ENCODE peak calls at places on chromosomes 16 and 17, in five cellular contexts. O, L, T, Q and X are unnamed samples. For H3K4me1, the result is how much of the 10 kb centered on the place peaks cover.

GRCh38 chr17:39595294-39595693 is 12.4 kb downstream of the NEUROD2 start:
- DNase-seq in O (no peak), L (no peak), T (no peak), Q (no peak), X (no peak)

GRCh38 chr17:28746611-28747045 is 2.8 kb downstream of the TRAF4 start:
- DNase-seq in O (peak), L (no peak), T (peak), Q (no peak), X (no peak)

GRCh38 chr17:29588561-29589411 is 662 bp downstream of the GIT1 start:
- DNase-seq in O (peak), L (no peak), T (peak), Q (peak), X (peak)

GRCh38 chr16:21150375-21151001 is at the start of gene DNAH3:
- DNase-seq in O (peak), L (no peak), T (no peak), Q (no peak), X (no peak)

GRCh38 chr17:18985475-18985874 is 19.1 kb downstream of the FAM83G start:
- DNase-seq in O (no peak), L (no peak), T (no peak), Q (no peak), X (no peak)

GRCh38 chr17:10875984-10876555 is 38.2 kb upstream of the PIRT start:
- DNase-seq in O (peak), L (peak), T (peak), Q (peak), X (peak)

GRCh38 chr16:12459401-12459791 is 344.3 kb downstream of the CPPED1 start:
- DNase-seq in O (no peak), L (no peak), T (no peak), Q (no peak), X (no peak)

GRCh38 chr17:1907818-1908698 is 78.3 kb downstream of the RPA1 start:
- DNase-seq in O (no peak), L (no peak), T (peak), Q (peak), X (no peak)

GRCh38 chr17:1882836-1883235 is 53.0 kb downstream of the RPA1 start:
- DNase-seq in O (peak), L (peak), T (peak), Q (peak), X (no peak)

GRCh38 chr16:14483819-14484385 is 146.2 kb downstream of the PARN start:
- DNase-seq in O (no peak), L (no peak), T (no peak), Q (no peak), X (no peak)

GRCh38 chr17:50580636-50581035 is 20.1 kb downstream of the CACNA1G start:
- DNase-seq in O (no peak), L (no peak), T (no peak), Q (no peak), X (no peak)

GRCh38 chr17:34437188-34437587 is 74.2 kb upstream of the CCL1 start:
- DNase-seq in O (no peak), L (no peak), T (no peak), Q (no peak), X (no peak)

GRCh38 chr16:81511371-81511770 is 66.8 kb downstream of the CMIP start:
- DNase-seq in O (peak), L (no peak), T (peak), Q (peak), X (no peak)

GRCh38 chr17:18963126-18964017 is 11.4 kb downstream of the SLC5A10 start:
- DNase-seq in O (no peak), L (no peak), T (no peak), Q (no peak), X (no peak)

GRCh38 chr17:38571833-38572274 is 33.9 kb downstream of the SRCIN1 start:
- DNase-seq in O (no peak), L (no peak), T (no peak), Q (no peak), X (no peak)

GRCh38 chr17:82271401-82271800 is 2.1 kb downstream of the CSNK1D start:
- DNase-seq in O (no peak), L (no peak), T (no peak), Q (no peak), X (no peak)
- H3K4me1 ChIP-seq in O (half or more), L (half or more), T (half or more), Q (under half), X (under half)

DNA sequence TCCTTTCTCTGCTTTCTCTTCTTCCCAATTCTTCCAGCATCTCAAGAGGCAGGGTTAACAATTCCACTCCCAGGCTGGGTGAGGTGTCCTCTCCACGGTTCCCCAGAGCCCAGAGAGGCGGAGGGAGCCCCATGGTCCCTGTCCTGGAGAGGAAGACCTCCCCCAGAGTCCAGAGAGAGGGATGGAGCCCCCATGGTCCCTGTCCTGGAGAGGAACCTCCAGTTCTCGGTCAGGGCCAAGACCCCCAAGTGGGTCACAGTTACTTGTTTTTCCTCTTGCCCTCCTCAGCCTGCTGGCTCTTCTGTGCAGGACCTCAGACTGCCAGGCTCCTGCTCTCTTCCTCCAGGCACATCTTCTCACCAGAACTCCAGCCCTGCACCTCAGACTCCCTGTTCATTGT is 135.2 kb downstream of the RPTOR start:
- DNase-seq in O (no peak), L (no peak), T (no peak), Q (no peak), X (no peak)
- H3K4me3 ChIP-seq in O (no peak), L (no peak), T (no peak), Q (no peak), X (no peak)

DNA sequence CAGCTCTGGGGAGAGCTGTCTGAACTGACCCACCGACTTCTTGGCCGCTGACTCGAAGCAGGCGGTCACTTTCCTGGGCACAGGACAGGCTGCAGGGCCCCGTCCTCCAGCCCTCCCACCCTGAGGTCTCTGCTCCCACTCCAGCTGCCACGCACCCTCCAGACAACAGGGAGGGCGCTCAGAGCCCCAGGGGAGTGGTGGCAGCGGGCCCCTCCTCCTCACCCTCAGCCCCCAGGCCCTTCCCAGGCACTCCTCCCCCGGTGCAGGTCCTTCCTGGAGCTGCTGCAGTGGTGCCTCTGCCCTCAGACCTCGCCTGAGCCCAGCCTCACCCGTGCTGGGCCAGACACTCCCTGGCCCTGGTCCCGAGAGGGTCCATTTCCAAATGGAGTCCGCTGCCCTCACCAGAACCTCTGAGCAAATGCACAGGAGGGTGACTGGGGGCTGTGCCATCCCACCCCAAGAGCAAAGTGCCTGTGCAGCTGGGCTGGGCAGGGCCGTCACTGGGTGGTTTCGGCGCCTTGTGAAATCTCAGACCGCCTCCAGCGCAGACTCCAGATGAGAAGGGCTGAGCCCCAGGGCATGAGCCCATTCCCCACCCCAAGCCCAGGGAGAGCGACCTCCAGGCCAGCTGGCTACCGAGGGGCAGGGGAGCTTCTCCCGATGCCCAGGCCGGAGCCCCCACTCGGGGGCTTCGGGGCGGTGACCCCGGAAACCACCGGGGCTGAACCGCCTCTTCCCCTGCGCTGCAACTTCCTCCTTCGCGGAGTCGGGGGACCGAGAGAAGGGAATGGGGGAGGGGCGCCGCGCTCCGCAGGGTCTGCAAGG is 717 bp downstream of the CYBA start:
- DNase-seq in O (no peak), L (no peak), T (no peak), Q (no peak), X (no peak)
- H3K4me1 ChIP-seq in O (under half), L (under half), T (under half), Q (under half), X (under half)

GRCh38 chr16:17414421-17414820 is 56.3 kb downstream of the XYLT1 start:
- DNase-seq in O (no peak), L (no peak), T (no peak), Q (no peak), X (no peak)

GRCh38 chr16:17414916-17415315 is 55.8 kb downstream of the XYLT1 start:
- DNase-seq in O (no peak), L (no peak), T (no peak), Q (no peak), X (no peak)

GRCh38 chr16:17417740-17418139 is 53.0 kb downstream of the XYLT1 start:
- DNase-seq in O (no peak), L (no peak), T (no peak), Q (no peak), X (no peak)

GRCh38 chr16:17419266-17419665 is 51.5 kb downstream of the XYLT1 start:
- DNase-seq in O (no peak), L (no peak), T (no peak), Q (no peak), X (no peak)

DNA sequence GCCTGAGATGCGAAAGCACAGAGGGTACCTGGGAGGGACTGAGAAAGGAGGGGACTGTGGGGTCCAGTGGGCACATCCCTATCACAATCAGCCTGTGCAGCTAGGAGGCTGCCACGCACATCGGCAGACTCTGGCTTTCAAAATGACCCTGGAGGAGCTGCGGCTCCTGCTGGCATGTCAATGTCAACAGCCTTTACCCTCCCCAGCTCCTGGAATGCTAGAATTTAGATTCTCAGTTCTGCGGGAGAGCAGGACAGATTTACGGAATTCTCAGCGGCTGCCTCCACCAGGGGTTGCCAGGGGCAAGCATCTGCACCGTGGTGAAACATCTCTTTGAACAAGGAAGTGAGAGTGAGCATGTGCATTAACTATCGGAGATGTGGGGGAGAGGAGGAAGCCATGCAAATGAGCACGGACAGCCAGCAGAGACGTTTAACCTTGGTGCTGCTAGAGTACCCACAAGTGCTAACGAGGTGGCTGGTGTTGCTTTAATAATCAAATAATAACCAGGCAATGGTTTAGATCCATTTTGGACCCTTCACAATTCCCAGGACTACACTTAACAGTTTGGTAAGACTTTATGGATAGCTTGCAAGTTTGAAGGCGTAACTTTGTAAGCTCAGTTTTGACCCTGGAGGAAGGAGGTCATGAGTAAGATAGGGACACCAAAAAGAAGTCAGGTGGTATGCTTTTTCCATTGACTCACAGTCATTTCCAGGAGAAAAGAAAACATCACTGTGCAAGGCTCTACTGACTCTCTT is 54.1 kb downstream of the XYLT1 start:
- DNase-seq in O (no peak), L (no peak), T (no peak), Q (peak), X (no peak)
- H3K4me3 ChIP-seq in O (no peak), L (no peak), T (no peak), Q (no peak), X (no peak)

DNA sequence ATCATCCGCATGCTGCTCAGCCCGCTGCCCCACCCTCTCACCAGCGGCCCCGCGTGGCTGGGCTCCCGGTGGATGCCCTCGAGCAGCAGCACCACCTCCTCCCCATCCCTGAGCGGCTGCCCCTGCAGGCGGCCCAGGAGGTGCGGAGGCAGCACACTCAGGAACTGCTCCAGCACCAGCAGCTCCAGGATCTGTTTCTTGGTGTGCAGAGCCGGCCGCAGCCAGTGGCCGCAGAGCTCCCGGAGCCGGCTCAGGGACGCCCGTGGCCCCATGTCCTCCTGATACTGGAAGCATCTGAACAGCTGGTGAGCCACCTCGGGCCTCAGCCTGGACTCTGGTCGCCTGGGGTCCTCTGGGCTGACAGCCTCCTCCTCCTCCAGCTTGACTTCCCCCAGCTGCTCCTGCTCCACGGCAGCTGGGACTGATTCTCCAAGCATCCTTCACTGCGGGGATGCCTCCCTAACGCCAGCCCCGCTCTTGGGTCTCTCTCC is 6.5 kb downstream of the ZSCAN10 start:
- DNase-seq in O (no peak), L (no peak), T (no peak), Q (no peak), X (no peak)
- H3K4me1 ChIP-seq in O (under half), L (under half), T (under half), Q (under half), X (under half)

GRCh38 chr17:45013021-45013997 is 38.1 kb downstream of the DCAKD start:
- DNase-seq in O (no peak), L (no peak), T (no peak), Q (peak), X (peak)
- H3K4me3 ChIP-seq in O (no peak), L (no peak), T (no peak), Q (no peak), X (no peak)

DNA sequence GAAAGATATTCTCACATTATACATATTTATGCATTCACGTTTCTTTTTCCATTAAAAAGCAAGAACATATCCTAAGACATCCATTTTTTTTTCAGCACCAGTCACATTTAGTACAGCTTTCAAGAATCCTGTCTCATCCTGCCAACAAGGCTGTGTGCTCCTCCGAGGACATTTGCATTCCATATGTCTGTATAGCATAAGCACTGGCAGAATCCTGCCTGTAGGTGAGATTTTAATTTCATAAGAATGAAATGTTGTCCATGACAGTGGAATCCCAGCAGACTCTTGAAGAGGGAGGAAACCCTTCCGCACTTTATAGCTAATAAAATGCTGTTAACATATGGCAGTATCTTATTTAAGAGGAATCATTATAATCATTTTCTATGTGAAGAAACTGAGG is 2.9 kb upstream of the PMP22 start:
- DNase-seq in O (no peak), L (no peak), T (no peak), Q (no peak), X (no peak)
- H3K4me1 ChIP-seq in O (under half), L (under half), T (under half), Q (under half), X (under half)

GRCh38 chr16:7867831-7868230 is 535.2 kb downstream of the RBFOX1 start:
- DNase-seq in O (no peak), L (no peak), T (no peak), Q (no peak), X (no peak)

GRCh38 chr16:7866144-7866543 is 533.5 kb downstream of the RBFOX1 start:
- DNase-seq in O (no peak), L (no peak), T (no peak), Q (no peak), X (no peak)

GRCh38 chr16:7861891-7862585 is 529.4 kb downstream of the RBFOX1 start:
- DNase-seq in O (no peak), L (no peak), T (no peak), Q (no peak), X (no peak)
- H3K4me3 ChIP-seq in O (no peak), L (no peak), T (no peak), Q (no peak), X (no peak)

DNA sequence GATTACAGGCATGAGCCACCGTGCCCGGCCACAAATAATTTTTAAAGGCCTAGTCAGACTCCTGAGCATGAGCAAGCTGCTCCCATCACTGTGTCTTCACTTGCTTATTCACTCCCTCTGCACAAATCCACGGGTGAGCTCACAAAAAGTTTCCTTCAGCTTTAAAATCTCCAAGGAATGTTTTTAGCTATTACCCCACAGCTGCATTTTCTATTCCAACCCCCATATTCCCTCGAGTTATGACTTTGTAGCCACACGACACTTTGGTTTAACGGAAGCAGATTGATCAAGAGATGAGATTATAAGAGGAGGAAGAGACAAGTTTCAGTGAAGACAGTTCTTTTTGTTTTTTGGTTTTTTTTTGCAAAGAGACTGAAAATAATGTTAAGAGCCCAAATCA is 49.1 kb upstream of the SLC25A19 start:
- DNase-seq in O (no peak), L (no peak), T (no peak), Q (no peak), X (no peak)
- H3K4me1 ChIP-seq in O (under half), L (under half), T (under half), Q (under half), X (under half)

GRCh38 chr16:69847643-69848042 is 85.5 kb downstream of the WWP2 start:
- DNase-seq in O (no peak), L (no peak), T (no peak), Q (no peak), X (no peak)

GRCh38 chr16:69845181-69845580 is 83.0 kb downstream of the WWP2 start:
- DNase-seq in O (no peak), L (no peak), T (no peak), Q (no peak), X (no peak)

GRCh38 chr16:69852815-69853214 is 90.7 kb downstream of the WWP2 start:
- DNase-seq in O (no peak), L (no peak), T (no peak), Q (no peak), X (no peak)

GRCh38 chr16:69851491-69852240 is 89.5 kb downstream of the WWP2 start:
- DNase-seq in O (no peak), L (no peak), T (no peak), Q (no peak), X (no peak)

GRCh38 chr16:69848635-69849545 is 86.8 kb downstream of the WWP2 start:
- DNase-seq in O (no peak), L (no peak), T (peak), Q (peak), X (peak)
- H3K4me3 ChIP-seq in O (no peak), L (no peak), T (no peak), Q (no peak), X (no peak)